ENCODE peak calls at places on chromosomes 11 and 22, in eight cellular contexts. F is mammary epithelial cell, B is Peyer's patch, X is body of pancreas, Z is fibroblast of pulmonary artery, G is PC-3, D is GM23338, H is right lobe of liver. C is an unnamed sample.

GRCh38 chr11:100925935-100926334 is 203.7 kb downstream of the PGR start:
- DNase-seq in F (peak), B (no peak), X (no peak), Z (peak), G (peak), D (no peak), H (no peak), C (peak)

GRCh38 chr11:112113539-112114457 is 27.1 kb downstream of the SDHD start:
- DNase-seq in F (peak), B (no peak), X (no peak), Z (peak), G (peak), D (peak), H (no peak), C (peak)

GRCh38 chr22:22703715-22704114 is 59.3 kb downstream of the GGTLC2 start:
- DNase-seq in F (no peak), B (peak), X (no peak), Z (peak), G (peak), D (no peak), H (peak), C (no peak)

GRCh38 chr11:125874556-125875124 is 12.8 kb upstream of the HYLS1 start:
- DNase-seq in F (peak), B (peak), X (peak), Z (peak), G (peak), D (peak), H (peak), C (peak)

GRCh38 chr11:114953039-114953438 is 274.7 kb downstream of the NXPE2 start:
- DNase-seq in F (no peak), B (no peak), X (no peak), Z (no peak), G (no peak), D (peak), H (no peak), C (no peak)

GRCh38 chr22:43155789-43156188 is 4.4 kb downstream of the TSPO start:
- DNase-seq in F (peak), B (no peak), X (no peak), Z (no peak), G (no peak), D (no peak), H (no peak), C (peak)

GRCh38 chr11:125167954-125168821 is 3.6 kb downstream of the PKNOX2 start:
- DNase-seq in F (no peak), B (no peak), X (peak), Z (peak), G (no peak), D (peak), H (peak), C (no peak)

GRCh38 chr11:120601566-120601965 is 90.0 kb downstream of the GRIK4 start:
- DNase-seq in F (no peak), B (no peak), X (no peak), Z (peak), G (peak), D (no peak), H (no peak), C (no peak)

GRCh38 chr11:7905549-7905948 is 25.5 kb downstream of the OR10A6 start:
- DNase-seq in F (no peak), B (no peak), X (no peak), Z (no peak), G (no peak), D (peak), H (no peak), C (peak)

GRCh38 chr11:18699848-18700261 is 1.3 kb downstream of the TMEM86A start:
- DNase-seq in F (no peak), B (no peak), X (peak), Z (no peak), G (no peak), D (no peak), H (no peak), C (no peak)

GRCh38 chr11:22626573-22627239 is 1.1 kb upstream of the FANCF start:
- DNase-seq in F (no peak), B (no peak), X (no peak), Z (no peak), G (no peak), D (no peak), H (no peak), C (no peak)

GRCh38 chr11:1013628-1013935 is 22.9 kb downstream of the MUC6 start:
- DNase-seq in F (no peak), B (no peak), X (no peak), Z (no peak), G (no peak), D (no peak), H (no peak), C (no peak)

GRCh38 chr11:70703141-70704052 is 305.1 kb downstream of the CTTN start:
- DNase-seq in F (no peak), B (no peak), X (peak), Z (no peak), G (no peak), D (peak), H (no peak), C (no peak)

GRCh38 chr22:38412435-38413084 is 42.4 kb downstream of the KCNJ4 start:
- DNase-seq in F (no peak), B (peak), X (peak), Z (no peak), G (no peak), D (peak), H (peak), C (no peak)

GRCh38 chr11:128689946-128690745 is 3.7 kb upstream of the FLI1 start:
- DNase-seq in F (no peak), B (no peak), X (no peak), Z (no peak), G (no peak), D (peak), H (no peak), C (no peak)

GRCh38 chr11:36164522-36165250 is 124.5 kb downstream of the COMMD9 start:
- DNase-seq in F (no peak), B (no peak), X (no peak), Z (no peak), G (peak), D (no peak), H (no peak), C (peak)

GRCh38 chr11:133934599-133935550 is 21.9 kb downstream of the IGSF9B start:
- DNase-seq in F (peak), B (no peak), X (no peak), Z (peak), G (peak), D (no peak), H (no peak), C (peak)

GRCh38 chr11:23586188-23586587 is 725.9 kb upstream of the CCDC179 start:
- DNase-seq in F (no peak), B (no peak), X (no peak), Z (no peak), G (no peak), D (no peak), H (no peak), C (no peak)

GRCh38 chr11:57205046-57205671 is 23.4 kb downstream of the LRRC55 start:
- DNase-seq in F (peak), B (no peak), X (no peak), Z (peak), G (peak), D (peak), H (no peak), C (peak)

GRCh38 chr11:125910450-125910849 is 6.1 kb downstream of the DDX25 start:
- DNase-seq in F (no peak), B (no peak), X (no peak), Z (no peak), G (peak), D (no peak), H (no peak), C (no peak)

GRCh38 chr11:67429038-67429668 is 859 bp downstream of the RPS6KB2 start:
- DNase-seq in F (no peak), B (no peak), X (no peak), Z (no peak), G (no peak), D (no peak), H (no peak), C (peak)

GRCh38 chr11:662689-663274 is 25.7 kb downstream of the DRD4 start:
- DNase-seq in F (peak), B (peak), X (peak), Z (peak), G (peak), D (peak), H (peak), C (peak)

GRCh38 chr11:64607381-64608259 is 16.6 kb downstream of the SLC22A12 start:
- DNase-seq in F (no peak), B (no peak), X (no peak), Z (peak), G (peak), D (peak), H (no peak), C (peak)

GRCh38 chr11:1062075-1062820 is 12.4 kb upstream of the MUC2 start:
- DNase-seq in F (no peak), B (peak), X (no peak), Z (no peak), G (no peak), D (no peak), H (no peak), C (no peak)

GRCh38 chr22:36613958-36614357 is 85.0 kb upstream of the EIF3D start:
- DNase-seq in F (no peak), B (peak), X (peak), Z (peak), G (no peak), D (peak), H (no peak), C (no peak)

GRCh38 chr22:35231585-35232084 is 25.7 kb upstream of the HMGXB4 start:
- DNase-seq in F (peak), B (peak), X (peak), Z (peak), G (peak), D (peak), H (peak), C (peak)

GRCh38 chr11:65112551-65113360 is 1.1 kb downstream of the TM7SF2 start:
- DNase-seq in F (no peak), B (peak), X (peak), Z (peak), G (peak), D (peak), H (peak), C (peak)

GRCh38 chr11:92651159-92651558 is 318.3 kb upstream of the MTNR1B start:
- DNase-seq in F (no peak), B (no peak), X (no peak), Z (no peak), G (no peak), D (no peak), H (no peak), C (no peak)

GRCh38 chr11:69468236-69468635 is 13.2 kb upstream of the LINC01488 start:
- DNase-seq in F (no peak), B (no peak), X (no peak), Z (no peak), G (no peak), D (no peak), H (no peak), C (no peak)

GRCh38 chr11:34594603-34595002 is 26.3 kb upstream of the EHF start:
- DNase-seq in F (peak), B (no peak), X (no peak), Z (no peak), G (peak), D (no peak), H (no peak), C (peak)

GRCh38 chr11:86869966-86870570 is 69.7 kb downstream of the PRSS23 start:
- DNase-seq in F (peak), B (peak), X (peak), Z (peak), G (peak), D (peak), H (peak), C (peak)

GRCh38 chr11:107719557-107720304 is 7.9 kb upstream of the SLN start:
- DNase-seq in F (peak), B (no peak), X (no peak), Z (no peak), G (peak), D (no peak), H (no peak), C (peak)

DNA sequence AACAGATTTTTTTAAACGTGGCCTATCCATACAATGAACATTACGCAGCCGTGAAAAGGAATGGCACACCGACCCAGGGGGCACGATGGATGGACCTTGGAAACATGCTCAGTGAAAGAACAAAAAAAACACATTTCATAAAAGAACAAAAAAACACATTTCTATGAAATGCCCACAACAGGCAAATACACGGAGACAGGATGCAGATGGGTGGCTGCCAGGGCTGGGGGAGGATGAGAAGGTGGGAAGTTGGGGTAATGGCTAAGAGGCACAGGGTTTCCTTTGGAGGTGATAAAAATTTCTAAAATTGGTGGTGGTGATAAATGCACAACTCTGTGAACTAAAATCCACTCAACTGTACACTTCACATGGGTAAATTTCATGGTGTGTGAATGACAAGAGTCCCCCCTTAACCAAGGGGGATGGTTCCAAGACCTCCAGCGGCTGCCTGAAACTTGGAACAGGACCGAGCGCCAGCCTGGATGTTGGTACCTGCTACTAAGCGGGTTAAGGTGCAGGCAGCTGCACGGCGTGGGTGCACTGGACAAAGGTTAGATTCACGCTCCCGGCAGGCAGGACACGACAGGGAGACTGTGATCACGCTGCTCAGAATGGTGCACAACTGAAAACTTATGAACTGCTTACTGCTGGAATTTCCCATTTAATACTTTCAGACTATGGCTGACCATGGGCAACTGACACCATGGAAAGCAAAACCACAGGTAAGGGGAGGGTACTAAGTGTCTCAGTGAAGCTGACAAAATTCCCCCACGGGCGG is 16.5 kb downstream of the BRD1 start:
- DNase-seq in F (no peak), B (no peak), X (no peak), Z (no peak), G (no peak), D (no peak), H (peak), C (no peak)
- H3K4me3 ChIP-seq in F (no peak), B (no peak), X (no peak), Z (no peak), G (no peak), D (no peak), H (no peak), C (no peak)

DNA sequence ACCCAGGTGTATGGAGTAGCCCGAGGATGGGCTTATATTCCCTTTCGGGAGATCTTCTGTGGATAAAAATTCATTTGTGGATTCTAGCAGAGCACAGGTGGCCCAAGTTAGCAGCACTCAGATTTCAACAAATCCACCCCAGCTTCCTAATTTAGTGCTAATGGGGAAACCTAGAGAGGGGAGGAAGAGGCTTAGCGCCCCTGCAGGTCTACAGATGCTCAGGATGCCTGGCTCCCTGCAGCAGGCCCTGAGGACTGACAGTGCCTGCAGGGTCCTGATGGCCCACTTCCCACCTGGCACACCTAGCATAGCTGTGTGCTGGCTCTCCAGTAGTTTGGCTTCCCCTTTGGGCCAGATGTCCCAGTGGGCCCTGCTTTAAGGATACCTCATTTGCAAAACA is 6.5 kb downstream of the DGAT2 start:
- DNase-seq in F (no peak), B (no peak), X (no peak), Z (no peak), G (no peak), D (peak), H (no peak), C (no peak)
- TF ChIP-seq CTCF in F (no peak), B (no peak), X (no peak), Z (no peak), G (no peak), D (peak), H (no peak), C (no peak)

DNA sequence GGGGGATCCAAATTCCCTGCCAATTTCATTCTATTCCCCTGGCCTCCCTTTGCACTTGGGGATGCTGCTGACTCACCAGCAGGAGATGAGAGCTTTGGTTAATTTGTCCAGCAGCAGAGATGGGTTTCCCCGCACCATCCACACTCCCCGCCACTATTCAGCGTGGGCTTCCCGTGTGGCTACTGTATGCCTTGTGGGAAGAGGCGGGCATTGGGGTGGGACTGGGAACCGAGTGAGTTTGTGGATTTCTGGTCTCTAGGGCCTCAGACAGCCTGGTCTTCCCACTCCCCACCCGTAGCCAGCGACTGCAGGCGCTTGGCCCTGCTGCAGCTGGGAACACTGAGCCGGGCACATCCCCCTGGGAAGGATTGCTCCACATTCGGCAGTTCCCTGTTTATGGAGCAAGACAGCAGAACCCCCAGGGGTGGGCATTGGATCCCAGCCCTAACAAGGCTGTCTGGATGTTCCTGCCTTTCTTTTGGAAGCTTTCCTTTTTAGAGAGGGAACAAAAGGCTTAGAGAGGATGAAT is 23.4 kb downstream of the KIAA1671 start:
- DNase-seq in F (no peak), B (no peak), X (no peak), Z (peak), G (no peak), D (no peak), H (no peak), C (peak)
- H3K4me3 ChIP-seq in F (no peak), B (no peak), X (no peak), Z (no peak), G (no peak), D (no peak), H (no peak), C (no peak)

DNA sequence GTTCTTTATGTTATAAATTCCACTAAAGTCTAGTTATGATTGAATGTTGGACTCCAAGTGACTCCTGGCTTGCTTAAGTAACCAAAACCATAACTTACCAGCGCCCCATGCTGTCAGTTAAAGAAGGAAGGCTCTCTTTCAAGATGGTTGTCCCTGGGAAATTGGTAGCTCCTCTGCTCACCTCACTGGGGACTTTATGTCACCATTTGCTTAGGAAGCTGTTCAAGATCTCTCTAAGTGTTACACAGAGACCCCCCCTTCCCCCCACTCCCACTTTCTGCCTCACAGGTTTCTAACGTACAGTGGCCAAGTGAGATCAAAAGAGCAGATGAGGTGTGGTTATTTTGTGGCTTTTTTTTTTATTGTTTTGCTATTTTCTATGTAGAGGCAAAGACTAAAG is 301.8 kb downstream of the AASDHPPT start:
- DNase-seq in F (no peak), B (no peak), X (no peak), Z (no peak), G (no peak), D (no peak), H (no peak), C (no peak)
- TF ChIP-seq CTCF in F (no peak), B (no peak), X (no peak), Z (no peak), G (no peak), D (no peak), H (no peak), C (no peak)